ENCODE peak calls at places on chromosome 1, in nine cellular contexts. One of them, this sample, is unnamed. For H3K36me3, the result is how much of the 10 kb centered on the place peaks cover.

GRCh38 chr1:232057217-232057895 is 430.8 kb downstream of the DISC1 start:
- DNase-seq in lung: no peak
- DNase-seq in vagina: no peak
- DNase-seq in SJSA1: no peak
- DNase-seq in tibial artery: no peak
- DNase-seq in left ventricle myocardium inferior: no peak
- DNase-seq in OCI-LY7: no peak
- DNase-seq in CD4-positive, CD25-positive, alpha-beta regulatory T cell: no peak
- DNase-seq in CD8-positive, alpha-beta memory T cell: no peak
- DNase-seq in this sample: no peak

GRCh38 chr1:1538989-1539309 is 1.5 kb downstream of the TMEM240 start:
- DNase-seq in lung: no peak
- DNase-seq in vagina: no peak
- DNase-seq in SJSA1: no peak
- DNase-seq in tibial artery: no peak
- DNase-seq in left ventricle myocardium inferior: no peak
- DNase-seq in OCI-LY7: no peak
- DNase-seq in CD4-positive, CD25-positive, alpha-beta regulatory T cell: no peak
- DNase-seq in CD8-positive, alpha-beta memory T cell: no peak
- DNase-seq in this sample: no peak

GRCh38 chr1:46301406-46302090 is 1.9 kb downstream of the LRRC41 start:
- DNase-seq in lung: no peak
- DNase-seq in vagina: no peak
- DNase-seq in SJSA1: peak
- DNase-seq in tibial artery: peak
- DNase-seq in left ventricle myocardium inferior: no peak
- DNase-seq in OCI-LY7: no peak
- DNase-seq in CD4-positive, CD25-positive, alpha-beta regulatory T cell: peak
- DNase-seq in CD8-positive, alpha-beta memory T cell: no peak
- DNase-seq in this sample: peak

GRCh38 chr1:101170506-101171050 is 66.2 kb upstream of the S1PR1 start:
- DNase-seq in lung: no peak
- DNase-seq in vagina: no peak
- DNase-seq in SJSA1: no peak
- DNase-seq in tibial artery: no peak
- DNase-seq in left ventricle myocardium inferior: no peak
- DNase-seq in OCI-LY7: no peak
- DNase-seq in CD4-positive, CD25-positive, alpha-beta regulatory T cell: no peak
- DNase-seq in CD8-positive, alpha-beta memory T cell: no peak
- DNase-seq in this sample: no peak

GRCh38 chr1:13702425-13703127 is 2.6 kb downstream of the PRDM2 start:
- DNase-seq in lung: no peak
- DNase-seq in vagina: no peak
- DNase-seq in SJSA1: no peak
- DNase-seq in tibial artery: no peak
- DNase-seq in left ventricle myocardium inferior: no peak
- DNase-seq in OCI-LY7: peak
- DNase-seq in CD4-positive, CD25-positive, alpha-beta regulatory T cell: peak
- DNase-seq in CD8-positive, alpha-beta memory T cell: peak
- DNase-seq in this sample: no peak

GRCh38 chr1:224340711-224341384 is 10.9 kb upstream of the NVL start:
- DNase-seq in lung: no peak
- DNase-seq in vagina: no peak
- DNase-seq in SJSA1: no peak
- DNase-seq in tibial artery: no peak
- DNase-seq in left ventricle myocardium inferior: peak
- DNase-seq in OCI-LY7: no peak
- DNase-seq in CD4-positive, CD25-positive, alpha-beta regulatory T cell: peak
- DNase-seq in CD8-positive, alpha-beta memory T cell: no peak
- DNase-seq in this sample: peak

GRCh38 chr1:100582943-100583342 is 45.0 kb downstream of the GPR88 start:
- DNase-seq in lung: no peak
- DNase-seq in vagina: no peak
- DNase-seq in SJSA1: no peak
- DNase-seq in tibial artery: no peak
- DNase-seq in left ventricle myocardium inferior: no peak
- DNase-seq in OCI-LY7: no peak
- DNase-seq in CD4-positive, CD25-positive, alpha-beta regulatory T cell: no peak
- DNase-seq in CD8-positive, alpha-beta memory T cell: no peak
- DNase-seq in this sample: no peak

GRCh38 chr1:145806408-145806807 is 17.5 kb downstream of the RNF115 start:
- DNase-seq in lung: no peak
- DNase-seq in vagina: no peak
- DNase-seq in SJSA1: no peak
- DNase-seq in tibial artery: no peak
- DNase-seq in left ventricle myocardium inferior: no peak
- DNase-seq in OCI-LY7: no peak
- DNase-seq in CD4-positive, CD25-positive, alpha-beta regulatory T cell: no peak
- DNase-seq in CD8-positive, alpha-beta memory T cell: no peak
- DNase-seq in this sample: no peak

GRCh38 chr1:180946056-180946455 is 33.4 kb downstream of the KIAA1614 start:
- DNase-seq in lung: no peak
- DNase-seq in vagina: no peak
- DNase-seq in SJSA1: no peak
- DNase-seq in tibial artery: no peak
- DNase-seq in left ventricle myocardium inferior: no peak
- DNase-seq in OCI-LY7: no peak
- DNase-seq in CD4-positive, CD25-positive, alpha-beta regulatory T cell: peak
- DNase-seq in CD8-positive, alpha-beta memory T cell: no peak
- DNase-seq in this sample: peak

GRCh38 chr1:207286747-207287528 is 34.5 kb upstream of the CD55 start:
- DNase-seq in lung: no peak
- DNase-seq in vagina: no peak
- DNase-seq in SJSA1: no peak
- DNase-seq in tibial artery: no peak
- DNase-seq in left ventricle myocardium inferior: no peak
- DNase-seq in OCI-LY7: no peak
- DNase-seq in CD4-positive, CD25-positive, alpha-beta regulatory T cell: no peak
- DNase-seq in CD8-positive, alpha-beta memory T cell: no peak
- DNase-seq in this sample: no peak

GRCh38 chr1:93321720-93322119 is 24.0 kb upstream of the DR1 start:
- DNase-seq in lung: no peak
- DNase-seq in vagina: no peak
- DNase-seq in SJSA1: no peak
- DNase-seq in tibial artery: no peak
- DNase-seq in left ventricle myocardium inferior: no peak
- DNase-seq in OCI-LY7: no peak
- DNase-seq in CD4-positive, CD25-positive, alpha-beta regulatory T cell: no peak
- DNase-seq in CD8-positive, alpha-beta memory T cell: no peak
- DNase-seq in this sample: no peak

GRCh38 chr1:217273866-217274265 is 357.0 kb downstream of the GPATCH2 start:
- DNase-seq in lung: no peak
- DNase-seq in vagina: no peak
- DNase-seq in SJSA1: no peak
- DNase-seq in tibial artery: no peak
- DNase-seq in left ventricle myocardium inferior: no peak
- DNase-seq in OCI-LY7: no peak
- DNase-seq in CD4-positive, CD25-positive, alpha-beta regulatory T cell: no peak
- DNase-seq in CD8-positive, alpha-beta memory T cell: no peak
- DNase-seq in this sample: no peak

GRCh38 chr1:217274416-217274815 is 356.5 kb downstream of the GPATCH2 start:
- DNase-seq in lung: no peak
- DNase-seq in vagina: no peak
- DNase-seq in SJSA1: no peak
- DNase-seq in tibial artery: no peak
- DNase-seq in left ventricle myocardium inferior: no peak
- DNase-seq in OCI-LY7: no peak
- DNase-seq in CD4-positive, CD25-positive, alpha-beta regulatory T cell: no peak
- DNase-seq in CD8-positive, alpha-beta memory T cell: no peak
- DNase-seq in this sample: no peak

GRCh38 chr1:217275617-217276398 is 355.1 kb downstream of the GPATCH2 start:
- DNase-seq in lung: no peak
- DNase-seq in vagina: no peak
- DNase-seq in SJSA1: no peak
- DNase-seq in tibial artery: no peak
- DNase-seq in left ventricle myocardium inferior: no peak
- DNase-seq in OCI-LY7: no peak
- DNase-seq in CD4-positive, CD25-positive, alpha-beta regulatory T cell: no peak
- DNase-seq in CD8-positive, alpha-beta memory T cell: no peak
- DNase-seq in this sample: no peak

GRCh38 chr1:217272385-217272784 is 358.5 kb downstream of the GPATCH2 start:
- DNase-seq in lung: no peak
- DNase-seq in vagina: no peak
- DNase-seq in SJSA1: no peak
- DNase-seq in tibial artery: no peak
- DNase-seq in left ventricle myocardium inferior: no peak
- DNase-seq in OCI-LY7: no peak
- DNase-seq in CD4-positive, CD25-positive, alpha-beta regulatory T cell: no peak
- DNase-seq in CD8-positive, alpha-beta memory T cell: no peak
- DNase-seq in this sample: no peak

DNA sequence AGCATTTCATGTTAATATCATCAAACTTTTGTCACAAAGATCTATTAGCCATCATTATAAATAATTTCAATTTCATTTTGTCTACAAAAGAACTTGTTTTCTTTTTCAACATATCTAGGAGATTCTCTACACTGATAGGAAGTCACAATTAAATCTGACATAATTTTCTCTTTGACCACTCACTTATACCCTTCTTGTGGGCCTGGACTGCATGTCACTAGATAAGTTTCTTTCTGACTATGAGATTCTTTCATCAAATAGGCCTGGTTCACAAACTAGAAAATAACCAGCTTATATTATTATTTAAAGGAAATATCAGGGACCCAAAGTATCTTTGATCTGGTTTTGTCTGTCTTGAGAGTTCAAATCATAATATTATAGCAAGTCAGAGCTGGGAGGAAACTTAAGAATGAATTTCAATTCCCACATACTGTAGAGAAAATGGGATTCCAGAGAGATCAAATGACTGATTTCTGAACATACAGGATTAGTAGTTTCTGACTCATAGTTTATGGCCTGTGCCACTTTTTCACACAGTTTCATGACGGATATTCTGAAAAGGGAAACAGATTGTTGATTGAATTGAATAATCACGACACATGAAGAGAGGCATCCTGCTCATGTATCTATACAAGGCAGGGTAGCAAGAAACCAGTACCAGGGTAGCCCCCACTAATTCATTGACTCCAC is 355.8 kb downstream of the GPATCH2 start:
- DNase-seq in lung: no peak
- DNase-seq in vagina: no peak
- DNase-seq in SJSA1: no peak
- DNase-seq in tibial artery: no peak
- DNase-seq in left ventricle myocardium inferior: no peak
- DNase-seq in OCI-LY7: no peak
- DNase-seq in CD4-positive, CD25-positive, alpha-beta regulatory T cell: no peak
- DNase-seq in CD8-positive, alpha-beta memory T cell: no peak
- DNase-seq in this sample: no peak
- H3K4me3 ChIP-seq in lung: no peak
- H3K4me3 ChIP-seq in vagina: no peak
- H3K4me3 ChIP-seq in SJSA1: no peak
- H3K4me3 ChIP-seq in tibial artery: no peak
- H3K4me3 ChIP-seq in left ventricle myocardium inferior: no peak
- H3K4me3 ChIP-seq in OCI-LY7: no peak
- H3K4me3 ChIP-seq in CD4-positive, CD25-positive, alpha-beta regulatory T cell: no peak
- H3K4me3 ChIP-seq in CD8-positive, alpha-beta memory T cell: no peak
- H3K4me3 ChIP-seq in this sample: no peak

GRCh38 chr1:19754482-19754881 is 45.2 kb downstream of the TMCO4 start:
- DNase-seq in lung: no peak
- DNase-seq in vagina: no peak
- DNase-seq in SJSA1: no peak
- DNase-seq in tibial artery: peak
- DNase-seq in left ventricle myocardium inferior: no peak
- DNase-seq in OCI-LY7: no peak
- DNase-seq in CD4-positive, CD25-positive, alpha-beta regulatory T cell: no peak
- DNase-seq in CD8-positive, alpha-beta memory T cell: no peak
- DNase-seq in this sample: no peak
- H3K36me3 ChIP-seq in lung: under half
- H3K36me3 ChIP-seq in vagina: under half
- H3K36me3 ChIP-seq in SJSA1: under half
- H3K36me3 ChIP-seq in tibial artery: under half
- H3K36me3 ChIP-seq in left ventricle myocardium inferior: under half
- H3K36me3 ChIP-seq in OCI-LY7: under half
- H3K36me3 ChIP-seq in CD4-positive, CD25-positive, alpha-beta regulatory T cell: under half
- H3K36me3 ChIP-seq in CD8-positive, alpha-beta memory T cell: under half
- H3K36me3 ChIP-seq in this sample: under half

GRCh38 chr1:201504799-201505504 is 2.0 kb downstream of the CSRP1 start:
- DNase-seq in lung: no peak
- DNase-seq in vagina: no peak
- DNase-seq in SJSA1: no peak
- DNase-seq in tibial artery: no peak
- DNase-seq in left ventricle myocardium inferior: no peak
- DNase-seq in OCI-LY7: peak
- DNase-seq in CD4-positive, CD25-positive, alpha-beta regulatory T cell: no peak
- DNase-seq in CD8-positive, alpha-beta memory T cell: no peak
- DNase-seq in this sample: no peak
- H3K4me3 ChIP-seq in lung: peak
- H3K4me3 ChIP-seq in vagina: peak
- H3K4me3 ChIP-seq in SJSA1: peak
- H3K4me3 ChIP-seq in tibial artery: peak
- H3K4me3 ChIP-seq in left ventricle myocardium inferior: peak
- H3K4me3 ChIP-seq in OCI-LY7: peak
- H3K4me3 ChIP-seq in CD4-positive, CD25-positive, alpha-beta regulatory T cell: peak
- H3K4me3 ChIP-seq in CD8-positive, alpha-beta memory T cell: no peak
- H3K4me3 ChIP-seq in this sample: no peak

GRCh38 chr1:212782422-212783154 is 9.0 kb downstream of the NSL1 start:
- DNase-seq in lung: no peak
- DNase-seq in vagina: no peak
- DNase-seq in SJSA1: no peak
- DNase-seq in tibial artery: no peak
- DNase-seq in left ventricle myocardium inferior: no peak
- DNase-seq in OCI-LY7: peak
- DNase-seq in CD4-positive, CD25-positive, alpha-beta regulatory T cell: peak
- DNase-seq in CD8-positive, alpha-beta memory T cell: no peak
- DNase-seq in this sample: peak

GRCh38 chr1:212781225-212781624 is 10.4 kb downstream of the NSL1 start:
- DNase-seq in lung: no peak
- DNase-seq in vagina: no peak
- DNase-seq in SJSA1: no peak
- DNase-seq in tibial artery: no peak
- DNase-seq in left ventricle myocardium inferior: no peak
- DNase-seq in OCI-LY7: no peak
- DNase-seq in CD4-positive, CD25-positive, alpha-beta regulatory T cell: no peak
- DNase-seq in CD8-positive, alpha-beta memory T cell: no peak
- DNase-seq in this sample: no peak

GRCh38 chr1:212780759-212781158 is 10.8 kb downstream of the NSL1 start:
- DNase-seq in lung: no peak
- DNase-seq in vagina: no peak
- DNase-seq in SJSA1: no peak
- DNase-seq in tibial artery: no peak
- DNase-seq in left ventricle myocardium inferior: no peak
- DNase-seq in OCI-LY7: no peak
- DNase-seq in CD4-positive, CD25-positive, alpha-beta regulatory T cell: no peak
- DNase-seq in CD8-positive, alpha-beta memory T cell: no peak
- DNase-seq in this sample: no peak

GRCh38 chr1:212785871-212786270 is 5.7 kb downstream of the NSL1 start:
- DNase-seq in lung: no peak
- DNase-seq in vagina: no peak
- DNase-seq in SJSA1: no peak
- DNase-seq in tibial artery: no peak
- DNase-seq in left ventricle myocardium inferior: no peak
- DNase-seq in OCI-LY7: no peak
- DNase-seq in CD4-positive, CD25-positive, alpha-beta regulatory T cell: no peak
- DNase-seq in CD8-positive, alpha-beta memory T cell: no peak
- DNase-seq in this sample: no peak

DNA sequence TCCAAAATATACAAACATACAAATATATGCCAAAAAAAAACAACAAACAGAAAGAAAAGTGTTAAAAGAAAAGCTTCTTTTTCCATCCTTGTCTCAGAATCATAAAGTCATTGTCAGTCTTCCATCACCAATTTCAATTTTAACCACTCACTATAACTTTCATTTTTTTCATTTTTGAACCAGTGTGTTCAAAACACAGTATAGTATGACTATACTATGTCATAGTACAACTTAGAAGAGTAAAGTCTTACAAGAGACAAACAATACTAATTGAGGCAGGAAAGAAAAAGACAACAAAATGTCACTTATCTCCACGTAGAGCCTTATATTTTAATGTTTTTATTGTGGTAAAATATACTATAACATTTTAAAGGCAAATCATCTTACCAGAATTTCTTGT is 7.6 kb downstream of the NSL1 start:
- DNase-seq in lung: no peak
- DNase-seq in vagina: no peak
- DNase-seq in SJSA1: no peak
- DNase-seq in tibial artery: no peak
- DNase-seq in left ventricle myocardium inferior: no peak
- DNase-seq in OCI-LY7: no peak
- DNase-seq in CD4-positive, CD25-positive, alpha-beta regulatory T cell: no peak
- DNase-seq in CD8-positive, alpha-beta memory T cell: no peak
- DNase-seq in this sample: no peak
- H3K36me3 ChIP-seq in lung: under half
- H3K36me3 ChIP-seq in vagina: under half
- H3K36me3 ChIP-seq in SJSA1: under half
- H3K36me3 ChIP-seq in tibial artery: under half
- H3K36me3 ChIP-seq in left ventricle myocardium inferior: half or more
- H3K36me3 ChIP-seq in OCI-LY7: half or more
- H3K36me3 ChIP-seq in CD4-positive, CD25-positive, alpha-beta regulatory T cell: under half
- H3K36me3 ChIP-seq in CD8-positive, alpha-beta memory T cell: under half
- H3K36me3 ChIP-seq in this sample: under half

This sample was measured in H7.